ENCODE peak calls at places on chromosomes 11 and 22, in six cellular contexts. One of them, this sample, is unnamed.

GRCh38 chr22:20433191-20433590 is 4.4 kb downstream of the SCARF2 start:
- DNase-seq in psoas muscle: peak; percentile 19
- DNase-seq in mesenchymal stem cell: no peak
- DNase-seq in body of pancreas: no peak
- DNase-seq in endothelial cell of umbilical vein: no peak
- DNase-seq in transverse colon: no peak
- DNase-seq in this sample: no peak

GRCh38 chr11:62705880-62706831 is 1.1 kb downstream of the BSCL2 start:
- DNase-seq in transverse colon: peak; percentile 96
- DNase-seq in endothelial cell of umbilical vein: peak; percentile 95
- DNase-seq in mesenchymal stem cell: peak; percentile 95
- DNase-seq in body of pancreas: peak; percentile 96
- DNase-seq in psoas muscle: peak; percentile 98
- DNase-seq in this sample: peak; percentile 89

GRCh38 chr11:108733479-108734116 is 68.7 kb downstream of the DDX10 start:
- DNase-seq in psoas muscle: no peak
- DNase-seq in mesenchymal stem cell: peak; percentile 39
- DNase-seq in endothelial cell of umbilical vein: peak; percentile 63
- DNase-seq in transverse colon: no peak
- DNase-seq in body of pancreas: peak; percentile 8
- DNase-seq in this sample: peak; percentile 62

GRCh38 chr11:78000193-78000592 is 5.7 kb upstream of the INTS4 start:
- DNase-seq in mesenchymal stem cell: peak; percentile 75
- DNase-seq in psoas muscle: no peak
- DNase-seq in endothelial cell of umbilical vein: peak; percentile 74
- DNase-seq in body of pancreas: peak; percentile 75
- DNase-seq in transverse colon: peak; percentile 23
- DNase-seq in this sample: peak; percentile 57

GRCh38 chr11:123061403-123062157 is at the start of gene HSPA8:
- DNase-seq in endothelial cell of umbilical vein: peak; percentile 46
- DNase-seq in mesenchymal stem cell: peak; percentile 70
- DNase-seq in psoas muscle: peak; percentile 91
- DNase-seq in transverse colon: peak; percentile 75
- DNase-seq in body of pancreas: peak; percentile 75
- DNase-seq in this sample: peak; percentile 44

GRCh38 chr22:25650834-25651233 is 86.4 kb downstream of the GRK3 start:
- DNase-seq in transverse colon: no peak
- DNase-seq in mesenchymal stem cell: no peak
- DNase-seq in psoas muscle: no peak
- DNase-seq in body of pancreas: no peak
- DNase-seq in endothelial cell of umbilical vein: no peak
- DNase-seq in this sample: no peak

GRCh38 chr11:5004429-5005274 is 10.0 kb downstream of the OR51L1 start:
- DNase-seq in psoas muscle: no peak
- DNase-seq in transverse colon: peak; percentile 46
- DNase-seq in body of pancreas: peak; percentile 73
- DNase-seq in endothelial cell of umbilical vein: peak; percentile 55
- DNase-seq in mesenchymal stem cell: peak; percentile 54
- DNase-seq in this sample: peak; percentile 68

GRCh38 chr22:32079110-32080089 is 36.3 kb downstream of the SLC5A1 start:
- DNase-seq in psoas muscle: no peak
- DNase-seq in endothelial cell of umbilical vein: peak; percentile 5
- DNase-seq in transverse colon: peak; percentile 21
- DNase-seq in body of pancreas: peak; percentile 28
- DNase-seq in mesenchymal stem cell: peak; percentile 49
- DNase-seq in this sample: peak; percentile 67

GRCh38 chr11:116312560-116313340 is 460.0 kb downstream of the BUD13 start:
- DNase-seq in transverse colon: peak; percentile 69
- DNase-seq in body of pancreas: peak; percentile 86
- DNase-seq in endothelial cell of umbilical vein: peak; percentile 83
- DNase-seq in mesenchymal stem cell: no peak
- DNase-seq in psoas muscle: peak; percentile 82
- DNase-seq in this sample: no peak

GRCh38 chr11:57377098-57377497 is 3.9 kb downstream of the PRG3 start:
- DNase-seq in endothelial cell of umbilical vein: no peak
- DNase-seq in psoas muscle: no peak
- DNase-seq in transverse colon: no peak
- DNase-seq in body of pancreas: no peak
- DNase-seq in mesenchymal stem cell: no peak
- DNase-seq in this sample: no peak

GRCh38 chr11:6794637-6795036 is 4.9 kb downstream of the OR6A2 start:
- DNase-seq in body of pancreas: no peak
- DNase-seq in endothelial cell of umbilical vein: no peak
- DNase-seq in transverse colon: no peak
- DNase-seq in mesenchymal stem cell: no peak
- DNase-seq in psoas muscle: no peak
- DNase-seq in this sample: no peak

GRCh38 chr11:7571640-7572000 is 57.8 kb downstream of the PPFIBP2 start:
- DNase-seq in mesenchymal stem cell: peak; percentile 81
- DNase-seq in body of pancreas: peak; percentile 81
- DNase-seq in endothelial cell of umbilical vein: peak; percentile 78
- DNase-seq in psoas muscle: peak; percentile 76
- DNase-seq in transverse colon: peak; percentile 82
- DNase-seq in this sample: peak; percentile 61

GRCh38 chr11:44982496-44983062 is 31.9 kb upstream of the TP53I11 start:
- DNase-seq in transverse colon: no peak
- DNase-seq in body of pancreas: no peak
- DNase-seq in mesenchymal stem cell: no peak
- DNase-seq in psoas muscle: no peak
- DNase-seq in endothelial cell of umbilical vein: no peak
- DNase-seq in this sample: no peak

GRCh38 chr11:66454253-66454652 is 12.5 kb upstream of the PELI3 start:
- DNase-seq in psoas muscle: no peak
- DNase-seq in endothelial cell of umbilical vein: no peak
- DNase-seq in body of pancreas: no peak
- DNase-seq in transverse colon: no peak
- DNase-seq in mesenchymal stem cell: no peak
- DNase-seq in this sample: no peak

GRCh38 chr11:100683107-100683506 is 4.0 kb upstream of the ARHGAP42 start:
- DNase-seq in body of pancreas: no peak
- DNase-seq in mesenchymal stem cell: no peak
- DNase-seq in endothelial cell of umbilical vein: no peak
- DNase-seq in transverse colon: no peak
- DNase-seq in psoas muscle: no peak
- DNase-seq in this sample: no peak

GRCh38 chr11:73157141-73158010 is 15.3 kb upstream of the FCHSD2 start:
- DNase-seq in body of pancreas: peak; percentile 45
- DNase-seq in endothelial cell of umbilical vein: no peak
- DNase-seq in mesenchymal stem cell: peak; percentile 46
- DNase-seq in transverse colon: peak; percentile 35
- DNase-seq in psoas muscle: peak; percentile 69
- DNase-seq in this sample: peak; percentile 59

GRCh38 chr22:33438273-33438672 is 380.1 kb upstream of the SYN3 start:
- DNase-seq in mesenchymal stem cell: peak; percentile 45
- DNase-seq in body of pancreas: no peak
- DNase-seq in endothelial cell of umbilical vein: no peak
- DNase-seq in transverse colon: no peak
- DNase-seq in psoas muscle: no peak
- DNase-seq in this sample: peak; percentile 93

GRCh38 chr11:2729841-2730240 is 30.0 kb upstream of the KCNQ1OT1 start:
- DNase-seq in body of pancreas: no peak
- DNase-seq in transverse colon: no peak
- DNase-seq in mesenchymal stem cell: no peak
- DNase-seq in endothelial cell of umbilical vein: no peak
- DNase-seq in psoas muscle: no peak
- DNase-seq in this sample: no peak

GRCh38 chr11:66568124-66568916 is at the start of gene CTSF:
- DNase-seq in endothelial cell of umbilical vein: peak; percentile 85
- DNase-seq in mesenchymal stem cell: no peak
- DNase-seq in body of pancreas: peak; percentile 89
- DNase-seq in transverse colon: peak; percentile 85
- DNase-seq in psoas muscle: peak; percentile 95
- DNase-seq in this sample: peak; percentile 51

GRCh38 chr11:133753150-133753549 is 92.2 kb downstream of the SPATA19 start:
- DNase-seq in transverse colon: no peak
- DNase-seq in mesenchymal stem cell: no peak
- DNase-seq in body of pancreas: no peak
- DNase-seq in endothelial cell of umbilical vein: no peak
- DNase-seq in psoas muscle: no peak
- DNase-seq in this sample: no peak

GRCh38 chr11:34926101-34926830 is 9.8 kb downstream of the PDHX start:
- DNase-seq in mesenchymal stem cell: peak; percentile 69
- DNase-seq in transverse colon: no peak
- DNase-seq in body of pancreas: peak; percentile 23
- DNase-seq in endothelial cell of umbilical vein: peak; percentile 67
- DNase-seq in psoas muscle: no peak
- DNase-seq in this sample: peak; percentile 24

GRCh38 chr22:24421428-24421931 is 5.9 kb upstream of the ADORA2A start:
- DNase-seq in mesenchymal stem cell: no peak
- DNase-seq in body of pancreas: no peak
- DNase-seq in transverse colon: no peak
- DNase-seq in psoas muscle: peak; percentile 49
- DNase-seq in endothelial cell of umbilical vein: no peak
- DNase-seq in this sample: no peak

GRCh38 chr22:29313126-29314071 is 2.1 kb downstream of the RASL10A start:
- DNase-seq in endothelial cell of umbilical vein: peak; percentile 50
- DNase-seq in body of pancreas: no peak
- DNase-seq in psoas muscle: peak; percentile 79
- DNase-seq in transverse colon: peak; percentile 48
- DNase-seq in mesenchymal stem cell: peak; percentile 10
- DNase-seq in this sample: no peak

GRCh38 chr11:2300290-2300935 is 1.3 kb downstream of the C11orf21 start:
- DNase-seq in psoas muscle: peak; percentile 47
- DNase-seq in mesenchymal stem cell: no peak
- DNase-seq in body of pancreas: no peak
- DNase-seq in transverse colon: no peak
- DNase-seq in endothelial cell of umbilical vein: no peak
- DNase-seq in this sample: no peak

GRCh38 chr22:31613904-31614296 is 48.1 kb downstream of the PISD start:
- DNase-seq in mesenchymal stem cell: no peak
- DNase-seq in transverse colon: no peak
- DNase-seq in psoas muscle: no peak
- DNase-seq in endothelial cell of umbilical vein: no peak
- DNase-seq in body of pancreas: no peak
- DNase-seq in this sample: no peak

GRCh38 chr11:101129203-101129943 is at the start of gene PGR:
- DNase-seq in mesenchymal stem cell: peak; percentile 4
- DNase-seq in body of pancreas: peak; percentile 40
- DNase-seq in psoas muscle: peak; percentile 49
- DNase-seq in endothelial cell of umbilical vein: no peak
- DNase-seq in transverse colon: peak; percentile 39
- DNase-seq in this sample: no peak

GRCh38 chr11:65316979-65317786 is 2.5 kb downstream of the CDC42EP2 start:
- DNase-seq in psoas muscle: peak; percentile 91
- DNase-seq in mesenchymal stem cell: peak; percentile 62
- DNase-seq in body of pancreas: peak; percentile 54
- DNase-seq in transverse colon: peak; percentile 80
- DNase-seq in endothelial cell of umbilical vein: peak; percentile 80
- DNase-seq in this sample: no peak

GRCh38 chr11:61679301-61679700 is 890 bp upstream of the DAGLA start:
- DNase-seq in endothelial cell of umbilical vein: no peak
- DNase-seq in mesenchymal stem cell: no peak
- DNase-seq in transverse colon: no peak
- DNase-seq in psoas muscle: peak; percentile 8
- DNase-seq in body of pancreas: no peak
- DNase-seq in this sample: no peak

GRCh38 chr11:44785856-44786606 is 59.3 kb downstream of the TSPAN18 start:
- DNase-seq in psoas muscle: no peak
- DNase-seq in transverse colon: no peak
- DNase-seq in endothelial cell of umbilical vein: no peak
- DNase-seq in body of pancreas: no peak
- DNase-seq in mesenchymal stem cell: no peak
- DNase-seq in this sample: no peak

GRCh38 chr11:131447898-131448297 is 77.5 kb downstream of the NTM start:
- DNase-seq in endothelial cell of umbilical vein: no peak
- DNase-seq in mesenchymal stem cell: no peak
- DNase-seq in body of pancreas: no peak
- DNase-seq in transverse colon: no peak
- DNase-seq in psoas muscle: no peak
- DNase-seq in this sample: no peak

GRCh38 chr11:13277719-13278619 is at the start of gene BMAL1:
- DNase-seq in transverse colon: peak; percentile 69
- DNase-seq in mesenchymal stem cell: peak; percentile 36
- DNase-seq in endothelial cell of umbilical vein: no peak
- DNase-seq in body of pancreas: peak; percentile 55
- DNase-seq in psoas muscle: peak; percentile 81
- DNase-seq in this sample: no peak

DNA sequence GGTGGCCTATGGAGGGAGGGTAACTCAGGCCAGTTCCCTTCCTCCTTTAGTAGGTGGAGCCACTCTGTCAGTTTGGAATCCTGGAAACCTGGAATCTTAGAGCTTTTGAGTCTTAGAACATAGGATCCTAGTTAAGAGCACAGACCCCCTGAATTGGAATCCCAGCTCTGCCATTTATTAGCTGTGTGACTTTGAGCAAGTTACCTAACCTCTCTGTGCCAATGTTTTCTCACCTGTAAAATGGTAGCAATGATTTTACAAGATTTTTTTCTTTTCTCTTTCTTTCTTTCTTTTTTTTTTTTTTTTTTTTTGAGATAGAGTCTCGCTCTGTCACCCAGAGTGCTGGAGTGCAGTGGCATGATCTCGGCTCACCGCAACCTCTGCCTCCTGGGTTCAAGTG is 17.1 kb upstream of the CACNA1I start:
- DNase-seq in transverse colon: no peak
- DNase-seq in mesenchymal stem cell: no peak
- DNase-seq in body of pancreas: no peak
- DNase-seq in endothelial cell of umbilical vein: no peak
- DNase-seq in psoas muscle: no peak
- DNase-seq in this sample: no peak
- H3K27me3 ChIP-seq in transverse colon: peaks cover 76% of the 10 kb centered on the region
- H3K27me3 ChIP-seq in mesenchymal stem cell: peaks cover 75% of the 10 kb centered on the region
- H3K27me3 ChIP-seq in body of pancreas: no peaks in the 10 kb centered on the region
- H3K27me3 ChIP-seq in endothelial cell of umbilical vein: peaks cover 20% of the 10 kb centered on the region
- H3K27me3 ChIP-seq in psoas muscle: no peaks in the 10 kb centered on the region
- H3K27me3 ChIP-seq in this sample: peaks cover 35% of the 10 kb centered on the region

GRCh38 chr11:107655607-107656006 is 56.2 kb downstream of the SLN start:
- DNase-seq in endothelial cell of umbilical vein: no peak
- DNase-seq in psoas muscle: no peak
- DNase-seq in mesenchymal stem cell: no peak
- DNase-seq in transverse colon: no peak
- DNase-seq in body of pancreas: no peak
- DNase-seq in this sample: no peak
- H3K27me3 ChIP-seq in endothelial cell of umbilical vein: no peaks in the 10 kb centered on the region
- H3K27me3 ChIP-seq in psoas muscle: no peaks in the 10 kb centered on the region
- H3K27me3 ChIP-seq in mesenchymal stem cell: peaks cover 16% of the 10 kb centered on the region
- H3K27me3 ChIP-seq in transverse colon: no peaks in the 10 kb centered on the region
- H3K27me3 ChIP-seq in body of pancreas: no peaks in the 10 kb centered on the region
- H3K27me3 ChIP-seq in this sample: no peaks in the 10 kb centered on the region

GRCh38 chr22:36912694-36913430 is 566 bp upstream of the CSF2RB start:
- DNase-seq in mesenchymal stem cell: no peak
- DNase-seq in endothelial cell of umbilical vein: no peak
- DNase-seq in transverse colon: no peak
- DNase-seq in psoas muscle: no peak
- DNase-seq in body of pancreas: peak; percentile 31
- DNase-seq in this sample: no peak
- H3K27me3 ChIP-seq in mesenchymal stem cell: peaks cover 3% of the 10 kb centered on the region
- H3K27me3 ChIP-seq in endothelial cell of umbilical vein: no peaks in the 10 kb centered on the region
- H3K27me3 ChIP-seq in transverse colon: no peaks in the 10 kb centered on the region
- H3K27me3 ChIP-seq in psoas muscle: no peaks in the 10 kb centered on the region
- H3K27me3 ChIP-seq in body of pancreas: no peaks in the 10 kb centered on the region
- H3K27me3 ChIP-seq in this sample: no peaks in the 10 kb centered on the region

DNA sequence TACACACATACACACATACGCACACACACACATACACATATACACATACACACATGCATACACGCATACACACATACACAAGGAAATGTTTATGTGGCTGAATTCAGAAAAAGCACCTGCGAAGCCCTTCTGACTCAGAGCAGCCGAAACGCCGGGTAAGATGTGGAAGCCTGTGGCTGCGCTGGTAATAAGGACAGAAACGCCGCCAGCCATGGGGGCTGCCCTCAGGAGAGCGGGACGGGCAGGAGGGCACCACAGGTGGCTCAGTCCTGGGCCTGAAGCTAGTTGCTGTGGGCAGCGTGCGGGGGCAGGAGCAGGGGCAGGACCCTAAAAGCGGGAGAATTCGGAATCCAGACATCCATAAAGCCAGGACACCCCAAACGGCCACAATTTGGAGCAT is 378.3 kb downstream of the BRD1 start:
- DNase-seq in body of pancreas: no peak
- DNase-seq in mesenchymal stem cell: no peak
- DNase-seq in endothelial cell of umbilical vein: no peak
- DNase-seq in transverse colon: no peak
- DNase-seq in psoas muscle: no peak
- DNase-seq in this sample: no peak
- H3K27me3 ChIP-seq in body of pancreas: no peaks in the 10 kb centered on the region
- H3K27me3 ChIP-seq in mesenchymal stem cell: peaks cover 4% of the 10 kb centered on the region
- H3K27me3 ChIP-seq in endothelial cell of umbilical vein: no peaks in the 10 kb centered on the region
- H3K27me3 ChIP-seq in transverse colon: peaks cover 36% of the 10 kb centered on the region
- H3K27me3 ChIP-seq in psoas muscle: no peaks in the 10 kb centered on the region
- H3K27me3 ChIP-seq in this sample: no peaks in the 10 kb centered on the region